ENCODE peak calls at places on chromosome 21, in five cellular contexts. E is fibroblast of lung, A is HFF-Myc, N is astrocyte of the spinal cord, P is lower leg skin. T is an unnamed sample.

GRCh38 chr21:34817821-34818662 is 149.2 kb downstream of the CLIC6 start:
- DNase-seq in E (no peak), A (no peak), N (no peak), P (peak), T (no peak)

GRCh38 chr21:42040411-42041180 is 30.4 kb upstream of the ZBTB21 start:
- DNase-seq in E (peak), A (peak), N (peak), P (no peak), T (no peak)

GRCh38 chr21:31446206-31446900 is 102.3 kb upstream of the TIAM1 start:
- DNase-seq in E (no peak), A (no peak), N (no peak), P (no peak), T (no peak)

GRCh38 chr21:35940074-35940927 is 120.0 kb downstream of the SETD4 start:
- DNase-seq in E (peak), A (no peak), N (peak), P (no peak), T (no peak)

GRCh38 chr21:34983680-34984086 is 65.4 kb downstream of the RUNX1 start:
- DNase-seq in E (peak), A (no peak), N (peak), P (no peak), T (no peak)

GRCh38 chr21:46509760-46510159 is 51.1 kb downstream of the DIP2A start:
- DNase-seq in E (peak), A (no peak), N (peak), P (no peak), T (no peak)

GRCh38 chr21:42097860-42098259 is 26.7 kb downstream of the UMODL1 start:
- DNase-seq in E (peak), A (peak), N (peak), P (peak), T (peak)

GRCh38 chr21:39051561-39051949 is 131.7 kb downstream of the PSMG1 start:
- DNase-seq in E (no peak), A (no peak), N (no peak), P (no peak), T (no peak)

GRCh38 chr21:46545363-46545762 is 59.5 kb downstream of the S100B start:
- DNase-seq in E (no peak), A (no peak), N (no peak), P (no peak), T (no peak)

GRCh38 chr21:17805966-17806365 is 13.2 kb downstream of the C21orf91 start:
- DNase-seq in E (no peak), A (no peak), N (no peak), P (no peak), T (no peak)

GRCh38 chr21:39046236-39046911 is 136.9 kb downstream of the PSMG1 start:
- DNase-seq in E (no peak), A (no peak), N (no peak), P (no peak), T (no peak)

GRCh38 chr21:42063578-42064521 is 7.3 kb upstream of the UMODL1 start:
- DNase-seq in E (no peak), A (no peak), N (no peak), P (no peak), T (no peak)

GRCh38 chr21:28325618-28326017 is 667.1 kb downstream of the LTN1 start:
- DNase-seq in E (no peak), A (no peak), N (no peak), P (no peak), T (no peak)

GRCh38 chr21:34846601-34847112 is 177.9 kb downstream of the CLIC6 start:
- DNase-seq in E (peak), A (peak), N (peak), P (peak), T (no peak)

GRCh38 chr21:36010801-36011200 is 49.5 kb downstream of the SETD4 start:
- DNase-seq in E (no peak), A (no peak), N (no peak), P (no peak), T (no peak)

DNA sequence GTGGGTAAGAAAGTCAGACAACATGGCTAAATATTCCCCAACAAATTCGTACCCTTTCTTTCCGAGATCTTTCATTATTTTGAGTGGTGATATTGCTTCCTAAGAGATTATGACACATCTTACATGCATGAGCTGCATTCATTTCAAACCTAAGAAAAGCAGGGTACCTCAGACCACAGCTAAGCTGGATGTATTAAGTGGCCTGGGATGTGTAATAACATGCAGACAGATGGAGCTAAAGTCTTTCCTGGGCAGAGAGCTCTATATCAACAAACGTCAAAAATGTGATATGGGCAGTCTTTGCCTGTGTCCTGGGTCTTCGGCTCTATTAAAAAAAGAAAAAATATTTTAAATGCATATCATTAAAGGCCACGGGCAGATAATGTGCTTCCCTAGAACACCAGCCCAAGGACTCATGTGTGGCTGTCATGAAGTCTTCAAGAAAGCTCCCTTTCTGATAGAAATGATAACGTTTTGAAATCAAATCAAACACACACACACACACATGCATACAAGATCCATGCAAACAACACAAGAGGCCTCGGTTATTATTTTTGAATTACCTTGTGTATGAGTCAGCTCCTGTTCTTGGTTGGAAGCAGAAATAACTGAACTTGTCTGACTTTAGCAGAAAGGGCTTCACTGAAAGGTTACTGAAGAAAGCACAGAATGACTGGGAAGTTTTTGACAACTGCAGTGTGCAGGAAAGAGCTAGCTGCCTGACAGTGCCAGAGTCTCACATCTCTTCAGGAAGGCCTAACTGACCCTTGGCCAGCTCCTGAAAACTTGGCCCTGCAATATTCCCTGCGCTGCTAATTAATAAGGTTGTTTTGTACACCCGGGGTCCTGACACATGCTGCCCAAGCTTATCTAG is 231.2 kb downstream of the DSCAM start:
- DNase-seq in E (no peak), A (no peak), N (no peak), P (no peak), T (no peak)
- TF ChIP-seq CTCF in E (no peak), A (no peak), N (no peak), P (no peak), T (no peak)

DNA sequence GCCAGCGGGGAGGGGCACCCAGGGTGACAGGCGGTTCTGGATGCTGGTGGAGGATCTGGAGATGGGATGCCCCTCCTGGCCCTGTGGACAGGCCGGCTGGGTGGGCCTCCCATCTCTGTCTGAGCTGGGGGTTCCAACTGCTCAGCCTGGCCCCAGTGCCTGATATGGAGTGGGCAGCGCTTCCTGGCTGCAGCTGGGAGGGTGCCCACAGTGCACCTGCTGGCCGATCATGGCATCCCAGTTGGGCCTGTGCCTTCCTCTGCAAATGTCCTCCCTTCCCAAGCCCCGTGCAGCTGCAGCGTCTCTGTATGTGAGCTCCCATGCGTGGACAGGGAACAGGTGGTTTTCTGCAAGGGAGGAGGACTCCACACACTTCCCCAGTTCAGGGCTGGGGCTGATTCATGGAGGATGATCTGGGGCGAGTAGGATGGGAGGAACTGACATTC is 2.1 kb downstream of the PFKL start:
- DNase-seq in E (no peak), A (no peak), N (no peak), P (no peak), T (no peak)
- TF ChIP-seq CTCF in E (no peak), A (no peak), N (no peak), P (no peak), T (no peak)

GRCh38 chr21:33492571-33492970 is 1.1 kb upstream of the DNAJC28 start:
- DNase-seq in E (peak), A (no peak), N (peak), P (no peak), T (no peak)

GRCh38 chr21:33490991-33491372 is 534 bp downstream of the DNAJC28 start:
- DNase-seq in E (no peak), A (no peak), N (no peak), P (no peak), T (no peak)

GRCh38 chr21:33496345-33496744 is 4.8 kb upstream of the DNAJC28 start:
- DNase-seq in E (no peak), A (no peak), N (no peak), P (no peak), T (no peak)

GRCh38 chr21:33491373-33492102 is at the start of gene DNAJC28:
- DNase-seq in E (peak), A (peak), N (peak), P (peak), T (peak)

DNA sequence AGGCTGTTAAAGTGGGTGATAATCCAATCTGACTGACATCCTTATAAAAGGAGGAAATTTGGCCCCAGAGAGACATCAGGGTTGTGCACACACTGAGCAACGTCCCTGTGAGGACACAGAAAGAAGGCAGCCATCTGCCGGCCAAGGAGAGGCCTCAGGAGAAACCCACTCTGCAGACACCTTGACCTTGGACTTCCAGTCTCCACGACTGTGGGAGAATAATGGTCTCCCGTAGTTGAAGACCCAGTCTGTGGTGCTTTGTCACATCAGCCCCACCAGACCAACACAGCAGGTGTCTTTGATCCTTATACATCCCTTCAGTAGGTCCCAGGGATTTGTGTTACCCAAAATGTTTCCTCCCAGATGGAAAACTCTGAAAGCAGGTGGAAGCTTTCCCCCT is 4.2 kb upstream of the DNAJC28 start:
- DNase-seq in E (no peak), A (no peak), N (no peak), P (no peak), T (no peak)
- TF ChIP-seq CTCF in E (no peak), A (no peak), N (no peak), P (no peak), T (no peak)

GRCh38 chr21:43313939-43314405 is 113.0 kb downstream of the SIK1 start:
- DNase-seq in E (no peak), A (no peak), N (no peak), P (no peak), T (no peak)

GRCh38 chr21:43317254-43317748 is 109.6 kb downstream of the SIK1 start:
- DNase-seq in E (no peak), A (no peak), N (no peak), P (no peak), T (no peak)

GRCh38 chr21:43316156-43316845 is 110.6 kb downstream of the SIK1 start:
- DNase-seq in E (no peak), A (no peak), N (no peak), P (no peak), T (no peak)

GRCh38 chr21:43313221-43313938 is 113.6 kb downstream of the SIK1 start:
- DNase-seq in E (no peak), A (no peak), N (no peak), P (no peak), T (no peak)

GRCh38 chr21:43315244-43316137 is 111.4 kb downstream of the SIK1 start:
- DNase-seq in E (no peak), A (no peak), N (no peak), P (no peak), T (no peak)
- TF ChIP-seq CTCF in E (no peak), A (no peak), N (no peak), P (no peak), T (no peak)

DNA sequence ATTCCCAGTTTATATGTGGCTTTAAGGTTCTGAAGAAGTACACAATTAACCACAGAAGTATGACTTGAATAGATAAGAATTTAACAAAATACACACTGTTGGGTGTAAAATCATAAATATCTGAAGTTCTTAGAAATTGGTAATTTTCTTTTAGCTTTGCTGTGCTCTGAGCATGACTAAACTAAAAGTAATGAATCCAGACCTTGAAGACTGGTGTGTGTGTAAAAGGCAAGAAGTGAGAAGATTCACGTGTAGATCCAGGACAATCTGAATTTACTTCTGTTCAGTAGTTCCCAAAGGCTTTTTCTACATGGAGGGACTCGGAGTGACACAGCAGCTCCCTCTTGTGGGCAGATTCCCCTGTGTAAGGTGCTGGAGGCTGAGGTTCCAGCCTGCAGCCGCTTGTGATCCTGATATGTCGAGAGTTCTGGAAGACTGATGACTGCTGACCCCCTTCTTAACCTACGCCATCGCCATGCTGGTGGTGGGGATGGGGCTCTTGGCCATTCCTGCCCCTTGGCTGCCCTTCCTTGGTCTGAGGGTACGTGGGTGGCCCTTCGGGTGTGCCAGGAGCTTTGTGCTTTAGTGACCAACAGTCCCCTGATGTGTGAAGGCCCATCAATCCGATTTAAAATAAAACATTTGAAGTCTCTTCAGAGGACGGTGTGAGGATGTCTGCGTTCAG is 62.7 kb downstream of the ADARB1 start:
- DNase-seq in E (peak), A (peak), N (peak), P (peak), T (peak)
- TF ChIP-seq CTCF in E (peak), A (peak), N (peak), P (no peak), T (peak)

GRCh38 chr21:25708467-25709065 is 26.1 kb downstream of the ATP5PF start:
- DNase-seq in E (peak), A (peak), N (peak), P (no peak), T (peak)

GRCh38 chr21:25710550-25710949 is 24.2 kb downstream of the ATP5PF start:
- DNase-seq in E (no peak), A (no peak), N (no peak), P (no peak), T (no peak)

DNA sequence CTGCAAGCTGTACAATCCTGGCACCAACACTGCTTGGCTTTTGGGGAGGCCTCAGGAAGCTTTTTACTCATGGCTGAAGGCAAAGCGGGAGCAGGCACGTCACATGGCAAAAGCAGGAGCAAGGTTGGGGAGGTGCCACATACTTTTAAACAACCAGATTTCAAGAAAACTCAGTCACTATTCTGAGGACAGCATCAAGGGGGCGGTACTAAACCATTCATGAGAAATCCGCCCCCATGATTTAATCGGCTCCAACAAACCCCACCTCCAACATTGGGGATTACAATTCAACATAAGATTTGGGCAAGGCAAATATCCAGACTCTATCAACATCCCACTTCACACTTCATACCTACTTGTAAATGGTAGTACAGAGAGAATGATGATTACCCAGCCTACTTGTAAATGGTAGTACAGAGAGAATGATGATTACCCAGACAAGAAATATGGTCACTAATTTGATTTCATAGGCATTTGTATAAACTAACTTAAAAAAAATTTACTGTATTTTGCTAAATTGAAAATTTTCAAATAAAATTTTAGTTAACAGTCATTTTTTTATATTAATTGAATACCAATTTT is 24.9 kb downstream of the ATP5PF start:
- DNase-seq in E (no peak), A (no peak), N (no peak), P (no peak), T (no peak)
- TF ChIP-seq CTCF in E (no peak), A (no peak), N (no peak), P (no peak), T (no peak)

GRCh38 chr21:29360799-29361765 is 62.4 kb downstream of the BACH1 start:
- DNase-seq in E (no peak), A (no peak), N (no peak), P (no peak), T (no peak)
- TF ChIP-seq CTCF in E (no peak), A (peak), N (no peak), P (no peak), T (no peak)